ENCODE peak calls at places on chromosomes 7 and 10, in seven cellular contexts. V, N, X, L, Y, C and Q are unnamed samples.
A peak's percentile ranks its signal among the peaks of the same experiment; 100 is the strongest.

GRCh38 chr10:23069019-23069665 is 26.2 kb upstream of the MSRB2 start:
- DNase-seq in V (no peak), N (no peak), X (no peak), L (no peak), Y (no peak), C (no peak), Q (no peak)

GRCh38 chr10:62037890-62038608 is 136.6 kb downstream of the ARID5B start:
- DNase-seq in V (no peak), N (no peak), X (no peak), L (no peak), Y (no peak), C (no peak), Q (no peak)

GRCh38 chr7:81175291-81175942 is 256.6 kb upstream of the SEMA3C start:
- DNase-seq in V (no peak), N (no peak), X (no peak), L (no peak), Y (no peak), C (no peak), Q (no peak)

GRCh38 chr10:108583827-108584226 is 1339.5 kb downstream of the XPNPEP1 start:
- DNase-seq in V (no peak), N (no peak), X (no peak), L (no peak), Y (no peak), C (no peak), Q (no peak)

GRCh38 chr7:159154243-159154642 is 9.6 kb upstream of the VIPR2 start:
- DNase-seq in V (peak; percentile 45), N (no peak), X (no peak), L (no peak), Y (no peak), C (no peak), Q (no peak)

GRCh38 chr7:138625849-138626230 is 75.3 kb downstream of the SVOPL start:
- DNase-seq in V (no peak), N (no peak), X (no peak), L (no peak), Y (no peak), C (no peak), Q (no peak)

GRCh38 chr7:93011351-93012294 is 106.2 kb downstream of the SAMD9 start:
- DNase-seq in V (no peak), N (no peak), X (no peak), L (no peak), Y (peak; percentile 90), C (no peak), Q (no peak)

GRCh38 chr10:127198307-127198706 is 1.9 kb upstream of the INSYN2A start:
- DNase-seq in V (no peak), N (no peak), X (no peak), L (no peak), Y (no peak), C (no peak), Q (no peak)

GRCh38 chr7:29854257-29854938 is 48.1 kb downstream of the WIPF3 start:
- DNase-seq in V (peak; percentile 51), N (no peak), X (no peak), L (no peak), Y (peak; percentile 14), C (no peak), Q (no peak)

GRCh38 chr7:129188892-129189660 is 643 bp downstream of the SMO start:
- DNase-seq in V (peak; percentile 60), N (no peak), X (peak; percentile 72), L (peak; percentile 68), Y (peak; percentile 26), C (peak; percentile 71), Q (no peak)

GRCh38 chr10:111560042-111560441 is 483.2 kb downstream of the ADRA2A start:
- DNase-seq in V (no peak), N (no peak), X (no peak), L (no peak), Y (no peak), C (no peak), Q (no peak)

GRCh38 chr10:121159670-121160069 is 308.5 kb downstream of the WDR11 start:
- DNase-seq in V (no peak), N (no peak), X (no peak), L (no peak), Y (no peak), C (no peak), Q (no peak)

GRCh38 chr7:74138945-74139843 is 35.0 kb upstream of the EIF4H start:
- DNase-seq in V (no peak), N (no peak), X (no peak), L (no peak), Y (no peak), C (no peak), Q (no peak)

GRCh38 chr7:148079681-148080080 is 510.9 kb upstream of the C7orf33 start:
- DNase-seq in V (no peak), N (no peak), X (no peak), L (no peak), Y (no peak), C (no peak), Q (no peak)

GRCh38 chr10:84256510-84257342 is 11.9 kb downstream of the RGR start:
- DNase-seq in V (no peak), N (no peak), X (peak; percentile 66), L (peak; percentile 48), Y (no peak), C (peak; percentile 87), Q (peak; percentile 7)

GRCh38 chr7:32259917-32260596 is 189.8 kb upstream of the PDE1C start:
- DNase-seq in V (no peak), N (no peak), X (peak; percentile 52), L (peak; percentile 52), Y (no peak), C (no peak), Q (no peak)

GRCh38 chr7:14931511-14932215 is 29.1 kb upstream of the DGKB start:
- DNase-seq in V (no peak), N (no peak), X (no peak), L (no peak), Y (no peak), C (no peak), Q (no peak)

GRCh38 chr10:76071638-76072317 is 640.4 kb downstream of the LRMDA start:
- DNase-seq in V (no peak), N (no peak), X (no peak), L (no peak), Y (peak; percentile 22), C (no peak), Q (no peak)

GRCh38 chr10:98367626-98368451 is 47.1 kb downstream of the PYROXD2 start:
- DNase-seq in V (no peak), N (no peak), X (no peak), L (no peak), Y (no peak), C (no peak), Q (no peak)

GRCh38 chr7:32161708-32162107 is 91.5 kb upstream of the PDE1C start:
- DNase-seq in V (no peak), N (no peak), X (no peak), L (no peak), Y (peak; percentile 72), C (no peak), Q (no peak)

GRCh38 chr7:131497454-131497853 is 59.0 kb downstream of the PODXL start:
- DNase-seq in V (no peak), N (no peak), X (no peak), L (no peak), Y (no peak), C (no peak), Q (no peak)